ENCODE peak calls at places on chromosome 19, in ten cellular contexts. Z is SJSA1; T is NCI-H2081; M is suprapubic skin; D is H1; V is left ventricle myocardium inferior; A is NCI-H446; K is stimulated activated CD8-positive, alpha-beta memory T cell treated with anti-CD3 and anti-CD28 coated beads, Interleukin-7, amount 100 ng/mL, for 1 hour; S is amniotic stem cell; P is NCI-H187 treated with DMSO at 0.1 percent for 48 hours. O is an unnamed sample.

GRCh38 chr19:45528149-45528743 is 21.0 kb downstream of the VASP start:
- DNase-seq in Z (no peak), T (no peak), M (no peak), D (peak; percentile 81), V (no peak), A (no peak), K (no peak), S (no peak), P (no peak), O (no peak)

GRCh38 chr19:43847884-43848283 is 20.8 kb downstream of the ZNF283 start:
- DNase-seq in Z (no peak), T (no peak), M (no peak), D (no peak), V (no peak), A (no peak), K (no peak), S (no peak), P (no peak), O (no peak)

GRCh38 chr19:33396701-33397535 is 23.4 kb downstream of the CEBPG start:
- DNase-seq in Z (peak; percentile 82), T (no peak), M (peak; percentile 63), D (no peak), V (peak; percentile 24), A (no peak), K (no peak), S (no peak), P (no peak), O (no peak)

GRCh38 chr19:12596927-12597548 is 13.6 kb downstream of the ZNF490 start:
- DNase-seq in Z (no peak), T (no peak), M (no peak), D (no peak), V (no peak), A (no peak), K (no peak), S (no peak), P (no peak), O (no peak)

GRCh38 chr19:49056101-49056901 is 1.2 kb downstream of the CGB7 start:
- DNase-seq in Z (peak; percentile 71), T (no peak), M (no peak), D (peak; percentile 89), V (peak; percentile 55), A (no peak), K (peak; percentile 37), S (no peak), P (no peak), O (peak; percentile 66)

GRCh38 chr19:47190167-47190727 is 40.8 kb downstream of the BBC3 start:
- DNase-seq in Z (peak; percentile 96), T (no peak), M (no peak), D (no peak), V (peak; percentile 21), A (no peak), K (no peak), S (no peak), P (no peak), O (peak; percentile 75)

GRCh38 chr19:18049390-18049789 is 37.3 kb downstream of the IL12RB1 start:
- DNase-seq in Z (no peak), T (no peak), M (peak; percentile 84), D (no peak), V (peak; percentile 96), A (peak; percentile 58), K (no peak), S (no peak), P (no peak), O (no peak)

GRCh38 chr19:35086455-35086854 is 29.2 kb upstream of the FXYD3 start:
- DNase-seq in Z (no peak), T (no peak), M (no peak), D (no peak), V (no peak), A (no peak), K (no peak), S (no peak), P (no peak), O (no peak)

GRCh38 chr19:37506387-37507166 is at the start of gene ZNF793:
- DNase-seq in Z (no peak), T (peak; percentile 92), M (peak; percentile 77), D (peak; percentile 95), V (peak; percentile 85), A (no peak), K (peak; percentile 54), S (no peak), P (peak; percentile 80), O (peak; percentile 81)

GRCh38 chr19:29504454-29504853 is 21.3 kb upstream of the VSTM2B start:
- DNase-seq in Z (no peak), T (no peak), M (no peak), D (no peak), V (no peak), A (no peak), K (no peak), S (no peak), P (no peak), O (no peak)

GRCh38 chr19:5090780-5091575 is 122.1 kb downstream of the KDM4B start:
- DNase-seq in Z (no peak), T (peak; percentile 69), M (no peak), D (no peak), V (peak; percentile 65), A (peak; percentile 55), K (no peak), S (no peak), P (no peak), O (no peak)

GRCh38 chr19:9865732-9866627 is 30.9 kb downstream of the PIN1 start:
- DNase-seq in Z (no peak), T (no peak), M (no peak), D (no peak), V (no peak), A (no peak), K (no peak), S (no peak), P (no peak), O (no peak)

GRCh38 chr19:35478794-35479193 is 11.5 kb downstream of the KRTDAP start:
- DNase-seq in Z (no peak), T (no peak), M (no peak), D (no peak), V (no peak), A (no peak), K (no peak), S (no peak), P (no peak), O (no peak)

GRCh38 chr19:49335071-49335783 is at the start of gene CD37:
- DNase-seq in Z (no peak), T (no peak), M (no peak), D (no peak), V (no peak), A (no peak), K (no peak), S (no peak), P (no peak), O (peak; percentile 56)

GRCh38 chr19:49468746-49469447 is 5.1 kb upstream of the FLT3LG start:
- DNase-seq in Z (no peak), T (peak; percentile 27), M (peak; percentile 97), D (peak; percentile 79), V (peak; percentile 80), A (no peak), K (peak; percentile 60), S (no peak), P (peak; percentile 90), O (peak; percentile 76)

GRCh38 chr19:3068071-3068470 is 5.8 kb upstream of the TLE5 start:
- DNase-seq in Z (no peak), T (peak; percentile 86), M (no peak), D (no peak), V (no peak), A (no peak), K (no peak), S (no peak), P (no peak), O (no peak)

GRCh38 chr19:10915511-10916091 is 12.8 kb downstream of the YIPF2 start:
- DNase-seq in Z (peak; percentile 69), T (no peak), M (no peak), D (no peak), V (no peak), A (no peak), K (no peak), S (peak; percentile 32), P (no peak), O (no peak)

GRCh38 chr19:27762933-27763332 is 1450.0 kb downstream of the UQCRFS1 start:
- DNase-seq in Z (peak; percentile 9), T (no peak), M (no peak), D (no peak), V (no peak), A (no peak), K (no peak), S (no peak), P (no peak), O (no peak)

GRCh38 chr19:47095707-47096704 is 17.6 kb downstream of the ZC3H4 start:
- DNase-seq in Z (no peak), T (no peak), M (peak; percentile 85), D (no peak), V (peak; percentile 77), A (no peak), K (no peak), S (no peak), P (no peak), O (peak; percentile 28)

GRCh38 chr19:13838071-13838942 is 38.6 kb upstream of the NANOS3 start:
- DNase-seq in Z (no peak), T (no peak), M (no peak), D (no peak), V (no peak), A (no peak), K (no peak), S (no peak), P (no peak), O (no peak)

GRCh38 chr19:55640577-55641375 is at the start of gene ZNF580:
- DNase-seq in Z (peak; percentile 88), T (peak; percentile 81), M (no peak), D (peak; percentile 86), V (peak; percentile 71), A (peak; percentile 84), K (no peak), S (peak; percentile 51), P (no peak), O (peak; percentile 67)

GRCh38 chr19:47573076-47574026 is at the start of gene ZNF541:
- DNase-seq in Z (no peak), T (no peak), M (peak; percentile 81), D (no peak), V (peak; percentile 64), A (no peak), K (peak; percentile 71), S (no peak), P (no peak), O (peak; percentile 89)

GRCh38 chr19:48368942-48369341 is 4.8 kb downstream of the SYNGR4 start:
- DNase-seq in Z (no peak), T (no peak), M (no peak), D (no peak), V (no peak), A (peak; percentile 91), K (no peak), S (no peak), P (no peak), O (no peak)

GRCh38 chr19:23294141-23294540 is 43.9 kb upstream of the ZNF724 start:
- DNase-seq in Z (no peak), T (no peak), M (no peak), D (no peak), V (no peak), A (no peak), K (no peak), S (no peak), P (no peak), O (no peak)

GRCh38 chr19:33577947-33578346 is 43.8 kb upstream of the CHST8 start:
- DNase-seq in Z (no peak), T (no peak), M (no peak), D (no peak), V (no peak), A (no peak), K (no peak), S (no peak), P (no peak), O (no peak)

GRCh38 chr19:3516675-3517207 is 10.6 kb downstream of the FZR1 start:
- DNase-seq in Z (no peak), T (peak; percentile 97), M (no peak), D (no peak), V (no peak), A (peak; percentile 39), K (no peak), S (no peak), P (no peak), O (no peak)